ENCODE peak calls at places on chromosomes 16 and 17, in five cellular contexts. Q is stomach; U is ACHN; C is stimulated activated CD8-positive, alpha-beta memory T cell treated with anti-CD3 and anti-CD28 coated beads, Interleukin-2, amount 100 ng/mL, for 1 hour; B is CD4-positive, alpha-beta T cell. A is an unnamed sample.

GRCh38 chr16:71629617-71630016 is 3.6 kb downstream of the MARVELD3 start:
- DNase-seq in Q (no peak), U (no peak), C (no peak), B (no peak), A (no peak)

GRCh38 chr17:9457005-9457404 is 118.6 kb downstream of the STX8 start:
- DNase-seq in Q (no peak), U (no peak), C (no peak), B (no peak), A (no peak)

GRCh38 chr17:17015221-17015620 is 27.0 kb upstream of the MPRIP start:
- DNase-seq in Q (no peak), U (no peak), C (no peak), B (no peak), A (no peak)

GRCh38 chr16:14502932-14503741 is 126.9 kb downstream of the PARN start:
- DNase-seq in Q (no peak), U (peak; percentile 49), C (no peak), B (no peak), A (no peak)

GRCh38 chr17:51638909-51639308 is 378.6 kb downstream of the UTP18 start:
- DNase-seq in Q (no peak), U (no peak), C (no peak), B (no peak), A (no peak)

GRCh38 chr17:15475620-15476354 is 8.4 kb upstream of the CDRT4 start:
- DNase-seq in Q (no peak), U (no peak), C (no peak), B (no peak), A (peak; percentile 10)

GRCh38 chr17:59800530-59800942 is 92.2 kb downstream of the TUBD1 start:
- DNase-seq in Q (no peak), U (no peak), C (no peak), B (no peak), A (no peak)

GRCh38 chr16:2159052-2159838 is 3.7 kb downstream of the TRAF7 start:
- DNase-seq in Q (peak; percentile 82), U (no peak), C (no peak), B (no peak), A (no peak)

GRCh38 chr16:89371968-89372634 is 118.3 kb downstream of the ANKRD11 start:
- DNase-seq in Q (no peak), U (no peak), C (no peak), B (no peak), A (no peak)